ENCODE peak calls at places on chromosomes 13 and 19, in four cellular contexts. O, E, F and B are unnamed samples.

GRCh38 chr19:17184381-17184841 is 30.7 kb upstream of the USE1 start:
- DNase-seq in O (no peak), E (no peak), F (no peak), B (no peak)

GRCh38 chr13:25882732-25883357 is 169.0 kb downstream of the SHISA2 start:
- DNase-seq in O (no peak), E (no peak), F (no peak), B (no peak)

GRCh38 chr19:28289294-28290063 is 923.5 kb downstream of the UQCRFS1 start:
- DNase-seq in O (peak; percentile 89), E (no peak), F (no peak), B (peak; percentile 44)

GRCh38 chr19:347946-348861 is 3.6 kb upstream of the MIER2 start:
- DNase-seq in O (peak; percentile 11), E (no peak), F (no peak), B (no peak)

GRCh38 chr19:28324275-28325060 is 888.5 kb downstream of the UQCRFS1 start:
- DNase-seq in O (no peak), E (no peak), F (no peak), B (no peak)

GRCh38 chr13:109610517-109610916 is 175.9 kb downstream of the IRS2 start:
- DNase-seq in O (peak; percentile 20), E (no peak), F (no peak), B (no peak)

GRCh38 chr19:16856091-16856490 is 26.9 kb downstream of the SIN3B start:
- DNase-seq in O (no peak), E (no peak), F (no peak), B (no peak)

GRCh38 chr13:50969691-50970090 is 60.1 kb downstream of the RNASEH2B start:
- DNase-seq in O (no peak), E (no peak), F (no peak), B (no peak)

GRCh38 chr13:101978546-101979315 is 423.1 kb downstream of the FGF14 start:
- DNase-seq in O (no peak), E (no peak), F (no peak), B (no peak)

GRCh38 chr13:21289475-21289874 is 113.0 kb downstream of the MRPL57 start:
- DNase-seq in O (no peak), E (no peak), F (no peak), B (no peak)

GRCh38 chr19:3336680-3337523 is 29.5 kb upstream of the NFIC start:
- DNase-seq in O (peak; percentile 74), E (peak; percentile 97), F (peak; percentile 18), B (no peak)
- H3K4me3 ChIP-seq in O (no peak overlapping the region), E (no peak overlapping the region), F (no peak overlapping the region), B (no peak overlapping the region)

GRCh38 chr19:38615007-38615581 is 2.7 kb downstream of the MAP4K1 start:
- DNase-seq in O (no peak), E (no peak), F (no peak), B (no peak)

GRCh38 chr19:38617764-38618589 is at the start of gene MAP4K1:
- DNase-seq in O (no peak), E (peak; percentile 67), F (no peak), B (no peak)

GRCh38 chr19:38616265-38616664 is 1.5 kb downstream of the MAP4K1 start:
- DNase-seq in O (no peak), E (no peak), F (no peak), B (no peak)

GRCh38 chr19:38618590-38619360 is at the start of gene EIF3K:
- DNase-seq in O (peak; percentile 99), E (peak; percentile 99), F (peak; percentile 98), B (peak; percentile 95)

DNA sequence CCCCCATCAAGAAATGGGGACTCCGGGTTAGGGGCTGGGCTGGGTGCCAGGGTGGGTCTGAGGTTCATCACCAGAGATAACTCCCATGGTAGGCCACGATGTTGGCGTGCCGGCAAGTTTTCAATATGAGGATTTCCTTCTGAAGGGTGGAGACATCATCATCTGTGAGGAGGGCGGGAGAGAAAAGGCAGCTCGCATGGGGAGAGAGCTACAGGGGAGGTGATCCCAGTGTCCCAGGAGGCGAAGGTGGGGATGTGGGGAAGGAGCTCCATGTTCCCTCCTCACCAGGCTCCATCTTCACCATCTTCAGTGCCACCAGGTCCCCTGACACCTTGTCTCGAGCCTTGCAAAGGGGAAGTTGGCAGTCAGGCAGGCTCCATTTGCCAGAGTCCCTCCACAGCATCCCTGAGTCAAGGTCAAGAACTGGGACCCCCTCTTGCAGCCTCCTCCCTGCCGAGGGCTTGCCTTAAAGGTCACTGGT is 430 bp downstream of the MAP4K1 start:
- DNase-seq in O (no peak), E (no peak), F (no peak), B (no peak)
- H3K4me3 ChIP-seq in O (no peak overlapping the region), E (no peak overlapping the region), F (no peak overlapping the region), B (no peak overlapping the region)

DNA sequence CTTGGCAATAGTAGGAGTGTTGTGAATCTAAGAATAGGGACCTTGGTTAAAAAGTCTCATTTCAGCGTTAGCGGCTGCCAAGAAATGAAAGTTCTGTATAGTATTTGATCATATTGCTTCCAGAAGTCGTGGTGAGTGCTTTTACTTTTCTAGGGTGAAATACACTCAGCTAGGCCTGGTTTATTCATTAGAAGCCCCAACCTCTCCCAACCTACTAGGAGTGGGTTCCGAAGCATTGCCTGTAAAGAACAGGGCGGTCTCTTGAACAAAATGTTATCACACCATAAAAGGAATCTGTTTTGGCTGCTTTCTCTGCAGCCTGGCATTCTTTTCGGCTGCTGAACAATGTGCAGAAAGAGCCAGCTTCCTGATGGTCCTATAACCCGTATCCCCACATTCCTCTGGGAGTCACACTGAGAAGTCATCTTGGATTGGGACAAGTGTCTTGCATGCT is 102.8 kb downstream of the LRCH1 start:
- DNase-seq in O (no peak), E (no peak), F (no peak), B (no peak)
- H3K4me3 ChIP-seq in O (no peak overlapping the region), E (no peak overlapping the region), F (no peak overlapping the region), B (no peak overlapping the region)

GRCh38 chr13:104577029-104577820 is 1511.0 kb upstream of the SLC10A2 start:
- DNase-seq in O (no peak), E (no peak), F (no peak), B (no peak)

GRCh38 chr13:104571890-104572229 is 1505.6 kb upstream of the SLC10A2 start:
- DNase-seq in O (no peak), E (no peak), F (no peak), B (no peak)

GRCh38 chr13:104567114-104567513 is 1500.9 kb upstream of the SLC10A2 start:
- DNase-seq in O (no peak), E (no peak), F (no peak), B (no peak)

GRCh38 chr13:104565888-104566287 is 1499.7 kb upstream of the SLC10A2 start:
- DNase-seq in O (no peak), E (no peak), F (no peak), B (no peak)

GRCh38 chr13:104571161-104571889 is 1505.1 kb upstream of the SLC10A2 start:
- DNase-seq in O (peak; percentile 57), E (peak; percentile 91), F (peak; percentile 41), B (peak; percentile 93)
- H3K4me3 ChIP-seq in O (no peak overlapping the region), E (no peak overlapping the region), F (peak overlapping the region; percentile 33), B (peak overlapping the region; percentile 24)

GRCh38 chr19:43773725-43774102 is 7.1 kb downstream of the KCNN4 start:
- DNase-seq in O (no peak), E (no peak), F (no peak), B (no peak)
- H3K4me3 ChIP-seq in O (no peak overlapping the region), E (no peak overlapping the region), F (no peak overlapping the region), B (no peak overlapping the region)

DNA sequence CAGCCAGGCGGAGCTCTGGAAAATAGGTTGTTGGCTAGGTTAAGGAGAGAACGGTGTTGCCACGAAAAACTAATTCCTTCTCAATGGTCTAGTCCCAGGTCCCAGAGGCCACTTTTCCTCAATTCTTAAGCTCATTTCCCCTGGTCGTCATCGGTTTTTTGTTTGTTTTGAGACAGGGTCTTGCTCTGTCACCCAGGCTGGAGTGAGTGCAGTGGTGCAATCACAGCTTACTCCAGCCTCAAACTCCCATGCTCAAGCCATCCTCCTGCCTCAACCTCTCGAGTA is 1.2 kb downstream of the SF3A2 start:
- DNase-seq in O (no peak), E (no peak), F (no peak), B (no peak)
- H3K4me3 ChIP-seq in O (peak overlapping the region; percentile 83), E (peak overlapping the region; percentile 85), F (peak overlapping the region; percentile 83), B (peak overlapping the region; percentile 70)